ENCODE peak calls at places on chromosomes 6 and 20, in ten cellular contexts. T is coronary artery; K is lower lobe of right lung; J is dorsolateral prefrontal cortex; C is A673; H is hepatocyte; O is H1; G is CD8-positive, alpha-beta T cell; B is astrocyte of the cerebellum; W is body of pancreas. R is an unnamed sample.

GRCh38 chr6:24154121-24154520 is 28.1 kb downstream of the NRSN1 start:
- DNase-seq in W (no peak), O (no peak), C (no peak), H (no peak), B (peak), K (no peak), J (no peak), T (no peak), G (no peak), R (no peak)

GRCh38 chr6:111850288-111850937 is 22.8 kb downstream of the FYN start:
- DNase-seq in O (no peak), C (no peak), J (peak), T (no peak), H (no peak), B (no peak), K (no peak), G (no peak), W (no peak), R (no peak)

GRCh38 chr20:50953196-50953595 is 5.1 kb downstream of the DPM1 start:
- DNase-seq in H (no peak), J (no peak), O (no peak), T (no peak), K (no peak), W (no peak), C (no peak), B (no peak), G (no peak), R (no peak)

GRCh38 chr6:2209226-2209809 is 36.1 kb downstream of the GMDS start:
- DNase-seq in W (peak), J (no peak), T (no peak), C (peak), H (peak), G (no peak), K (no peak), B (no peak), O (peak), R (peak)

GRCh38 chr6:9520417-9521151 is 894.3 kb downstream of the TFAP2A start:
- DNase-seq in J (no peak), H (no peak), K (no peak), T (no peak), G (no peak), C (peak), B (peak), O (no peak), W (no peak), R (no peak)

GRCh38 chr20:3560578-3560977 is 89.8 kb downstream of the ATRN start:
- DNase-seq in K (no peak), C (no peak), H (no peak), T (no peak), O (no peak), G (no peak), B (no peak), J (no peak), W (no peak), R (no peak)

GRCh38 chr6:15248451-15249370 is 2.8 kb downstream of the JARID2 start:
- DNase-seq in H (peak), G (peak), B (peak), J (peak), K (peak), C (peak), T (peak), W (peak), O (peak), R (peak)

GRCh38 chr6:37865534-37865933 is 46.0 kb downstream of the ZFAND3 start:
- DNase-seq in G (no peak), T (no peak), W (no peak), C (no peak), O (no peak), J (no peak), H (no peak), B (no peak), K (no peak), R (no peak)

GRCh38 chr6:72619883-72620696 is 1.8 kb upstream of the KCNQ5 start:
- DNase-seq in O (no peak), K (peak), G (peak), H (peak), C (peak), T (peak), W (peak), J (peak), B (no peak), R (peak)

GRCh38 chr6:54992789-54993188 is 146.2 kb downstream of the FAM83B start:
- DNase-seq in G (no peak), H (no peak), O (no peak), C (peak), T (no peak), J (no peak), K (no peak), W (peak), B (no peak), R (no peak)

GRCh38 chr6:87668006-87668405 is 34.0 kb downstream of the AKIRIN2 start:
- DNase-seq in G (no peak), O (no peak), T (no peak), W (no peak), B (no peak), C (no peak), K (no peak), H (no peak), J (no peak), R (no peak)

GRCh38 chr20:24764825-24765224 is 184.2 kb upstream of the CST7 start:
- DNase-seq in O (no peak), C (no peak), B (no peak), G (no peak), J (peak), T (peak), H (no peak), W (no peak), K (no peak), R (no peak)

GRCh38 chr20:59948828-59949720 is 8.9 kb downstream of the FAM217B start:
- DNase-seq in H (peak), T (no peak), K (no peak), J (no peak), W (peak), G (no peak), C (peak), B (peak), O (no peak), R (peak)

GRCh38 chr6:56956481-56956880 is 1.6 kb downstream of the BEND6 start:
- DNase-seq in O (no peak), G (no peak), C (no peak), W (no peak), K (no peak), B (no peak), J (no peak), T (no peak), H (no peak), R (no peak)

GRCh38 chr6:124441430-124441829 is 520.8 kb upstream of the RNF217 start:
- DNase-seq in H (no peak), K (no peak), O (no peak), B (no peak), J (no peak), W (no peak), C (no peak), G (no peak), T (no peak), R (no peak)

GRCh38 chr6:158445426-158446085 is 114.3 kb upstream of the TMEM181 start:
- DNase-seq in J (no peak), T (no peak), K (no peak), O (no peak), G (no peak), H (no peak), W (no peak), B (peak), C (no peak), R (no peak)

GRCh38 chr20:29790510-29790909 is 1467.0 kb upstream of the DEFB115 start:
- DNase-seq in B (no peak), K (no peak), H (no peak), J (no peak), O (no peak), T (no peak), C (no peak), W (no peak), G (no peak), R (no peak)

GRCh38 chr6:126091507-126091906 is 105.2 kb downstream of the TRMT11 start:
- DNase-seq in C (peak), T (no peak), K (no peak), H (no peak), G (no peak), O (no peak), W (no peak), B (no peak), J (no peak), R (no peak)

GRCh38 chr20:1874534-1875168 is 20.6 kb upstream of the SIRPA start:
- DNase-seq in K (peak), J (no peak), O (no peak), C (no peak), T (no peak), B (no peak), H (peak), G (no peak), W (no peak), R (no peak)

GRCh38 chr6:149046822-149047246 is 270.7 kb upstream of the TAB2 start:
- DNase-seq in H (no peak), C (no peak), J (no peak), G (no peak), W (no peak), K (no peak), B (peak), T (no peak), O (no peak), R (no peak)

GRCh38 chr6:102488729-102489128 is 1095.2 kb downstream of the GRIK2 start:
- DNase-seq in C (no peak), T (no peak), W (no peak), O (no peak), B (peak), H (no peak), J (no peak), G (no peak), K (no peak), R (no peak)

GRCh38 chr20:58366016-58366415 is 23.0 kb upstream of the VAPB start:
- DNase-seq in K (no peak), B (no peak), H (no peak), W (no peak), J (no peak), T (no peak), C (no peak), G (no peak), O (no peak), R (no peak)

GRCh38 chr20:62219992-62220665 is at the start of gene HRH3:
- DNase-seq in J (no peak), H (peak), T (no peak), W (peak), K (no peak), O (no peak), G (peak), C (peak), B (no peak), R (peak)

GRCh38 chr20:16729565-16730460 is at the start of gene SNRPB2:
- DNase-seq in O (peak), T (peak), B (peak), C (peak), W (peak), G (peak), H (peak), K (peak), J (peak), R (peak)
- TF ChIP-seq CTCF in O (no peak), T (no peak), B (no peak), C (no peak), W (peak), G (no peak), H (no peak), K (no peak), J (no peak), R (no peak)

DNA sequence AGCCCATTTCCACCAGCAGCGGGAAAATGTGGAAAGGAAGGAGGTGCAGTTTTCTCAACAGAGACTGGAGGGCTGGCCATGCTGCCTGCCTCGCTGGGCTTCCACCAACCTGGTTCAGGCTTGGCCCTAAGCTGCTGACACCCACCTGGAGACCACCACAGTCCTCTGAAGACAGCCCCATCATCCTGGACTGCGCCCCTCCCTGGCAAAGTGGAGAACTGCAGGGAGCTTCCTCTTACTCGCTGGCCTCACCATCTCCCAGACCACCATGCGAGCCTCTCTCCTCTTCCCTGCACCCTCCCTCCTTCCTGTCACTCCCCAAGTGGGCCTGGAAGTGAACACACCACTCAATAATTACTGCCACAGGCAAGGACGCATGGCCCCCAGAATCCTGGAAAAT is 71.5 kb downstream of the PSMG4 start:
- DNase-seq in C (no peak), T (no peak), H (no peak), W (no peak), J (no peak), K (no peak), G (no peak), O (no peak), B (no peak), R (no peak)
- TF ChIP-seq CTCF in C (peak), T (no peak), H (no peak), W (no peak), J (no peak), K (no peak), G (no peak), O (peak), B (peak), R (peak)

DNA sequence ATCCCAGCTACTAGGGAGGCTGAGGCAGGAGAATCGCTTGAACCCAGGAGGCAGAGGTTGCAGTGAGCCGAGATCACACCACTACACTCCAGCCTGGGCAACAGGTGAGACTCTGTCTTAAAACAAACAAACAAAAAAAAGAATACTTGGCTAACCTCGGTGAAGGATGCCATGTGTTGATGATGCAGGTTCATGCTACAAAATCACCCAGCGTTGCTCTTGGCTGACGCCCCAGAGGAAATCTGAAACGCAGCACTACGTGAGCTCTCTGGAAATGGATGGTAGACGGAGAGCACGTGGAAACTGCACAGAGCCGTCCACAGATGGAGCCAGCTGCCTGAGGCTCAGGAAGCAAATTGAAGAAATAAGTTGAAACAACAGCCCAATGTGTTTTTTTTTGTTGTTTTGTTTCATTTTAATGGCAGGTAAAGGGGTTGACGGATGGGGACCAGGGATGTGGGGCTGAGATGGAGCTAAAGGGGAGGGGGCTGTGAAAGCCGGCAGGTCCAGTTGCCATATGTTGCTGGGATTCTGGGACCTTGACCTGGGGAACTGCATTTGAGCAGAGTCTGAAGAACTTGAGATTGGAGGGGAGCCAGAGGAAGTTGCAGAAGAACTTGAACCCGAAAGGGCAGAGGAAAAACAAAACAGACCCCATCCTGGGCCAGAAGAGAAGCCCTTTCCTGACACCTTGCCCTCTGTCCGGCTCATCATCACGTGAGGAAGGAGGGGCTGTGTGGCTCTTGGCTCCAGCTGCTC is 12.8 kb upstream of the MANBAL start:
- DNase-seq in O (no peak), K (no peak), G (no peak), C (peak), B (peak), W (peak), J (no peak), H (peak), T (no peak), R (no peak)
- TF ChIP-seq CTCF in O (no peak), K (no peak), G (no peak), C (peak), B (peak), W (peak), J (no peak), H (peak), T (no peak), R (no peak)

DNA sequence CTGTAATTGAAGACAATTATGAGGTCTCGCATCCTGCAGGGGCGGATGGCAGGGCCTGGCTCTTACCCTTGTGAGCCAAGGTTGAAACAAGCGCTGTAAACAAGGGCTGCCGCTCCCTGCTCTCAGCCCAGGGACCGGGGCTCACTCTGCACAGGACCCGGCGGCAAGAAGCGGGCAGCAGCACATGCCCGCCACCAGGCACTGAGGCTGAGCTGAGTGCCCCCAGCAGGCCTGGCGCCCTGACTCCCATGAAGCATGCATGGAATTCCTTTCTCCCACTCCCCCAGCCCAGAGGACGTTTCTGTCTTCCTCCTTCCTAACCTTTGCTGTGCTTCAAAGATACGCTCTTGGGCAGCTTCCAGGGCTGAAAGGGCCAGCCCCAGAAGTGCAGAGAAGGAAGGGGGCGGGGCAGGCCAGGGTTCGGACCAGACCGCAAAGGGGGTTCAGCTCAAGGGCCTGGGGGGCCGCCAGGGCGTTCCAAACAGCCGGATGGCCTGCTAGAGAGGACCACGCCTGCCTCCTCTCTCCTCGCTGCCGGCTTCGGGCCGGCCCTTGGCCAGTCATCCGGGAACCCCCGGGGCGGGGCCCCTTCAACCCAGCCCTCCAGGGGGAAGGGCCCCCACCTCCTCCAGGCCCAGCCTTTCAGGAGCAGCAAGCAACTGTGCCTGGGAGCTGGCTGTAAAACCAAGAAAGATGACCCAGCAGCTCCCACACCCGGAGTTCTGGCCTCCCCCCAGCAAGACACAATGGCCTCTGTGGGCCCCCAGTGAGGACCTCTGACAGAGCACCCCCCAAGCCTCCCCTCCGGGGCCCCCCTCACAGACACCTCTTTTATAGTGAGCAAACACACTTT is 109.9 kb downstream of the NOL4L start:
- DNase-seq in H (peak), J (no peak), O (no peak), T (peak), G (no peak), W (peak), K (peak), B (peak), C (no peak), R (peak)
- TF ChIP-seq CTCF in H (no peak), J (no peak), O (no peak), T (no peak), G (no peak), W (no peak), K (no peak), B (no peak), C (no peak), R (no peak)

GRCh38 chr6:127420558-127420957 is 38.6 kb downstream of the KIAA0408 start:
- DNase-seq in J (peak), O (peak), G (peak), W (peak), C (peak), H (peak), K (no peak), T (no peak), B (peak), R (peak)
- TF ChIP-seq CTCF in J (peak), O (peak), G (peak), W (peak), C (peak), H (peak), K (peak), T (no peak), B (peak), R (peak)

GRCh38 chr6:26204332-26205160 is 117.3 kb downstream of the HFE start:
- DNase-seq in W (peak), B (peak), H (peak), O (peak), J (peak), C (peak), K (peak), T (peak), G (peak), R (peak)
- TF ChIP-seq CTCF in W (peak), B (peak), H (peak), O (no peak), J (peak), C (peak), K (peak), T (no peak), G (no peak), R (no peak)

GRCh38 chr6:33779305-33779704 is 9.6 kb downstream of the LEMD2 start:
- DNase-seq in C (no peak), H (no peak), W (no peak), G (no peak), K (no peak), T (no peak), J (no peak), O (no peak), B (no peak), R (peak)
- TF ChIP-seq CTCF in C (peak), H (no peak), W (no peak), G (no peak), K (no peak), T (no peak), J (no peak), O (no peak), B (peak), R (peak)

R was measured in endothelial cell.